ENCODE peak calls at places on chromosomes 1 and 21, in seven cellular contexts. Q, U, V, R, E, Z and S are unnamed samples.
A peak's percentile ranks its signal among the peaks of the same experiment; 100 is the strongest.

GRCh38 chr1:213970193-213970592 is 17.6 kb upstream of the PROX1 start:
- DNase-seq in Q (no peak), V (no peak), U (no peak), Z (no peak), R (no peak), E (no peak), S (no peak)

GRCh38 chr1:235075121-235075954 is 53.3 kb downstream of the TOMM20 start:
- DNase-seq in E (no peak), U (no peak), Z (peak; percentile 42), Q (no peak), R (peak; percentile 96), V (peak; percentile 74), S (no peak)

GRCh38 chr1:19315378-19316206 is 3.5 kb downstream of the SLC66A1 start:
- DNase-seq in Q (no peak), E (no peak), R (peak; percentile 83), Z (no peak), U (no peak), V (no peak), S (peak; percentile 52)

GRCh38 chr1:67588186-67588865 is 96.7 kb upstream of the GADD45A start:
- DNase-seq in R (no peak), V (no peak), Q (no peak), Z (no peak), E (no peak), U (no peak), S (no peak)

GRCh38 chr1:117512728-117513321 is 93.0 kb upstream of the TENT5C start:
- DNase-seq in U (no peak), V (no peak), Q (peak; percentile 6), E (peak; percentile 21), R (peak; percentile 13), Z (no peak), S (no peak)

GRCh38 chr1:196535727-196536126 is 72.5 kb downstream of the KCNT2 start:
- DNase-seq in Z (no peak), Q (peak; percentile 53), U (no peak), R (peak; percentile 29), E (no peak), V (no peak), S (peak; percentile 30)

GRCh38 chr1:197319631-197320030 is 51.6 kb downstream of the CRB1 start:
- DNase-seq in R (no peak), U (no peak), Z (no peak), V (no peak), E (no peak), Q (no peak), S (no peak)

GRCh38 chr1:64309468-64309867 is 106.0 kb downstream of the UBE2U start:
- DNase-seq in V (no peak), U (no peak), Z (no peak), Q (no peak), E (no peak), R (no peak), S (no peak)

GRCh38 chr1:101253976-101254660 is 17.3 kb downstream of the S1PR1 start:
- DNase-seq in R (no peak), V (no peak), E (no peak), U (no peak), Z (no peak), Q (peak; percentile 17), S (no peak)

GRCh38 chr1:209318302-209319056 is 265.0 kb upstream of the CAMK1G start:
- DNase-seq in V (no peak), Z (no peak), Q (no peak), R (no peak), U (no peak), E (no peak), S (no peak)

GRCh38 chr1:15355968-15356621 is 53.6 kb upstream of the EFHD2 start:
- DNase-seq in Q (no peak), E (no peak), V (no peak), Z (no peak), R (peak; percentile 36), U (no peak), S (no peak)

GRCh38 chr1:157595356-157595755 is 2.5 kb downstream of the FCRL4 start:
- DNase-seq in U (no peak), R (peak; percentile 87), Q (no peak), V (no peak), Z (no peak), E (no peak), S (no peak)

GRCh38 chr1:220157738-220158137 is 63.8 kb downstream of the IARS2 start:
- DNase-seq in U (no peak), Z (no peak), E (no peak), Q (no peak), V (no peak), R (no peak), S (no peak)

GRCh38 chr1:203136409-203137042 is 9.0 kb downstream of the ADORA1 start:
- DNase-seq in E (no peak), Q (no peak), Z (no peak), U (no peak), R (no peak), V (no peak), S (no peak)

GRCh38 chr21:21324297-21324696 is 326.1 kb downstream of the NCAM2 start:
- DNase-seq in V (no peak), U (no peak), Q (no peak), Z (no peak), E (peak; percentile 6), R (no peak), S (no peak)

GRCh38 chr1:151157067-151157531 is 650 bp downstream of the TNFAIP8L2 start:
- DNase-seq in V (no peak), Z (no peak), R (peak; percentile 73), Q (no peak), E (no peak), U (no peak), S (no peak)

GRCh38 chr1:13587256-13588030 is 3.8 kb downstream of the PDPN start:
- DNase-seq in E (no peak), Z (peak; percentile 22), U (no peak), R (no peak), Q (no peak), V (no peak), S (no peak)

GRCh38 chr1:223776075-223776814 is 63.9 kb downstream of the CAPN2 start:
- DNase-seq in Z (no peak), V (no peak), Q (no peak), E (no peak), R (peak; percentile 44), U (peak; percentile 15), S (no peak)

GRCh38 chr1:28591708-28592313 is at the start of gene RAB42:
- DNase-seq in Q (peak; percentile 73), V (peak; percentile 52), U (peak; percentile 38), R (no peak), E (peak; percentile 30), Z (no peak), S (no peak)

GRCh38 chr1:169155675-169156074 is 49.2 kb downstream of the ATP1B1 start:
- DNase-seq in R (no peak), Z (no peak), U (no peak), Q (no peak), V (no peak), E (no peak), S (no peak)

GRCh38 chr1:152519876-152520275 is 5.6 kb downstream of the CRCT1 start:
- DNase-seq in E (no peak), V (no peak), Q (no peak), U (no peak), Z (no peak), R (no peak), S (no peak)

GRCh38 chr1:152049291-152050073 is 12.7 kb upstream of the S100A11 start:
- DNase-seq in R (no peak), Q (no peak), E (no peak), V (no peak), U (no peak), Z (no peak), S (no peak)

GRCh38 chr1:62237361-62237760 is 42.7 kb downstream of the L1TD1 start:
- DNase-seq in U (no peak), E (no peak), Q (no peak), R (no peak), Z (no peak), V (no peak), S (no peak)

GRCh38 chr1:247211339-247211738 is 39.5 kb upstream of the ZNF124 start:
- DNase-seq in E (no peak), R (peak; percentile 29), Z (no peak), Q (peak; percentile 9), U (no peak), V (no peak), S (no peak)

GRCh38 chr1:154117642-154118041 is 37.2 kb downstream of the NUP210L start:
- DNase-seq in R (no peak), U (no peak), Q (no peak), E (no peak), Z (no peak), V (no peak), S (no peak)
- TF ChIP-seq CTCF in R (no peak), U (no peak), Q (no peak), E (no peak), Z (no peak), V (no peak), S (no peak)

DNA sequence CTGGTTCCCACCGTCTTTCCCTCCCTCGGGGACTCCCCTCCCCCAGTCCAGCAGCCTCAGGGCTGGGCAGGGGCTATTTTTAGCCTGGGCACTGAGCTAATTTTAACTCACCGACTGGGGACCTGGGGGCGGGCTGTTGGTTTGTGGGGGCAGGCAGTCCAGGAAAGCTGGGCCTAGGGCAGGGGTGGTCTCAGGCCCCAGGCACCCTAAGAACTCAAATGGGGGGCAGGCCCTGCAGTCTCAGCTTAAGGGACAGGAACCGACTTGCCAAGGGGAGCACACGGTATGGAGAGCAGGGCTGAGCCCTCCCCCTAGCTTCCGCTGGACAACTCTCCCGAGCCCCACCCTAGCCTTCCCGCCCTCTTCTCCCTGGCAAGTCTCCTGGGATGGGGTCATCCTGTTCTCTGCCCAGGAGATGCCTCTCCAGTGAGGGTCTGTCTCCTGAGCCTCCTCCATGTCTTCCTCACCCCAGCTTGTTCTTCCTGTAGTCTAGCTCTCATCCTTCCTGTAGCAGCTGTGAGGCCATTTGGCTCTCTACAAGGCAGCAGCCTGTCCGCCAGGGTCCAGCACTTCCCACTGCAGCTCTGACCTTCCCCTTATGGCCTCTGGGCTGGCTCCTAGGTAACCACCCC is 10.1 kb downstream of the MEF2D start:
- DNase-seq in R (peak; percentile 62), Z (no peak), V (peak; percentile 71), Q (peak; percentile 66), E (peak; percentile 89), U (peak; percentile 53), S (peak; percentile 81)
- TF ChIP-seq CTCF in R (no peak), Z (no peak), V (peak; percentile 45), Q (peak; percentile 36), E (peak; percentile 10), U (peak; percentile 13), S (peak; percentile 56)

GRCh38 chr1:25486602-25487001 is 55.9 kb downstream of the MACO1 start:
- DNase-seq in V (no peak), R (no peak), Q (no peak), E (no peak), Z (no peak), U (no peak), S (no peak)
- TF ChIP-seq CTCF in V (no peak), R (no peak), Q (peak; percentile 18), E (peak; percentile 13), Z (no peak), U (no peak), S (no peak)

DNA sequence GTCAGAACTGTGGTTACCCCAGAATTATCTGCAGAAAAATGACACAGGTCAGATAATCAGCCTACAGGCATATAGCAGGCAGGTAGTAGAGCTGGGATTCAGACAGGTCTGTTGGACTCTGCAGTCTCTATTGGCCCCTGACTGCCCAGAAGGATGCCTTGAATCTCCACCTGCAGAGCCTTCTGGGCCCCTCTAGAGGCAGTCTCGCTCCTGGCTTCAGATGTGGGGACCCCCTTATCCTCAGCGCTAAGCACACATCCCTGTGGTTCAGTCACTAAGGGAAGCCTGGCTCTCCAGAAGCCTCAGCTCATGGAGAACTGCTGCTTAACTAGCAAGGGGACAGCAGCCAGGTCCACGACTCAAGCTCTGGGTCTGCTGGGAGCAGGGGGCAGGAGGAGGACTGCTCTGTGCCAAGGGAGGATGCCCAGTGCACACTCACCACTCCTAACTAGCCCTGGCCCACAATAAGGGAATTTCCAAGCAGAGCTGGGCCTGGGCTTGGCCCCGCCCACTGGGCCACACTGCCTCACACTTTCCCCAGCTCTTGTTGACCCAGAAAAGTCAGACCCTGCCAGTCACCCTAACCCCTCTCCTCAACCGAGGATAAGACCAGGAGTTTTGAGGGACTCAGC is 18.9 kb downstream of the SLC9A1 start:
- DNase-seq in U (no peak), R (peak; percentile 49), Z (no peak), E (no peak), Q (peak; percentile 60), V (no peak), S (no peak)
- TF ChIP-seq CTCF in U (no peak), R (no peak), Z (no peak), E (peak; percentile 7), Q (peak; percentile 43), V (no peak), S (no peak)